ENCODE peak calls at places on chromosomes 6 and 20, in seven cellular contexts. E is dorsolateral prefrontal cortex, P is Panc1, Q is adrenal gland, D is GM23248, R is IMR-90, O is ovary. T is an unnamed sample. For H3K27me3, the result is how much of the 10 kb centered on the place peaks cover.

GRCh38 chr6:14957355-14958059 is 288.4 kb upstream of the JARID2 start:
- DNase-seq in P (no peak), O (no peak), E (no peak), D (no peak), R (no peak), Q (no peak), T (no peak)

GRCh38 chr20:12969071-12969669 is 39.6 kb upstream of the SPTLC3 start:
- DNase-seq in E (no peak), O (no peak), R (no peak), D (no peak), Q (no peak), P (no peak), T (no peak)

GRCh38 chr20:50594231-50594590 is 84.0 kb downstream of the PTPN1 start:
- DNase-seq in Q (no peak), R (no peak), O (no peak), P (no peak), D (no peak), E (no peak), T (no peak)

GRCh38 chr6:138577151-138577915 is 78.0 kb upstream of the NHSL1 start:
- DNase-seq in O (no peak), P (no peak), R (no peak), D (no peak), E (no peak), Q (no peak), T (no peak)

GRCh38 chr6:106055442-106055975 is 30.6 kb upstream of the PRDM1 start:
- DNase-seq in D (no peak), O (no peak), R (no peak), E (no peak), P (no peak), Q (no peak), T (no peak)

GRCh38 chr6:128239146-128239545 is 281.3 kb downstream of the PTPRK start:
- DNase-seq in D (no peak), R (no peak), Q (no peak), E (no peak), O (no peak), P (no peak), T (no peak)

GRCh38 chr20:49786671-49787370 is 25.8 kb upstream of the SLC9A8 start:
- DNase-seq in O (no peak), P (no peak), D (peak), R (peak), E (no peak), Q (no peak), T (no peak)

GRCh38 chr6:124131779-124132178 is 328.1 kb downstream of the NKAIN2 start:
- DNase-seq in E (no peak), D (no peak), P (no peak), O (no peak), R (no peak), Q (no peak), T (no peak)

GRCh38 chr20:20253744-20254330 is 114.1 kb upstream of the INSM1 start:
- DNase-seq in Q (no peak), P (no peak), D (no peak), R (no peak), E (no peak), O (no peak), T (no peak)

GRCh38 chr6:118263929-118264486 is 284.1 kb upstream of the PLN start:
- DNase-seq in R (peak), E (no peak), P (no peak), Q (peak), O (no peak), D (peak), T (no peak)

GRCh38 chr6:4957521-4958231 is 46.2 kb downstream of the RPP40 start:
- DNase-seq in O (no peak), R (no peak), P (no peak), E (no peak), D (peak), Q (no peak), T (no peak)

DNA sequence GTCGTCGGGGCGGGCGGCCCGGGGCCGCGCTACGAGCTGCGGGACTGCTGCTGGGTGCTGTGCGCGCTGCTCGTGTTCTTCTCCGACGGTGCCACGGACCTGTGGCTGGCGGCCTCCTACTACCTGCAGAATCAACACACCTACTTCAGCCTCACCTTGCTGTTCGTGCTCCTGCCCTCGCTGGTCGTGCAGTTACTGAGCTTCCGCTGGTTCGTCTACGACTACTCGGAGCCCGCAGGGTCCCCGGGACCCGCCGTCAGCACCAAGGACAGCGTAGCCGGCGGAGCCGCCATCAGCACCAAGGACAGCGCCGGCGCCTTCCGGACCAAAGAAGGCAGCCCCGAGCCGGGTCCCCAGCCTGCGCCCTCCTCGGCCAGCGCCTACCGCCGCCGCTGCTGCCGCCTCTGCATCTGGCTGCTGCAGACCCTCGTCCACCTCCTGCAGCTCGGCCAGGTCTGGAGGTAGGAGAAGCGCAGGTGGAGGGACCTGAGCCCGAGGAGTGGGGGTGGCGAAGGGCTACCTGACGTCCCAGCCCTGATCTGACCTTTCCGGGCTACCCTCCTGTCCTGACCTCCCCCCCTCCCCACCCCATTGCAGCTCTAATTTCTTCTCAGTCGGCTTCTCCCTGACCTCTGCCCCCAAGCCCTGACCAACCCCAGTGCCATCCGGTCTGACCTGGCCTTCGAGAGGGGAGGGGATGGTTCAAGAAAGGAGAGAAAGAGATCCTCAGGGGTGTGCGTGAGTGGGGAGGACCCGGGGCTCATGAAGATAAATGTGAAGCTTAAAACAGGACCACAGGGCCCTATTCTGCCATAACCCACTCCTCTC is 562 bp downstream of the XKR7 start:
- DNase-seq in P (no peak), R (peak), O (peak), D (peak), Q (peak), E (peak), T (peak)
- H3K4me3 ChIP-seq in P (peak), R (no peak), O (no peak), D (no peak), Q (peak), E (peak), T (no peak)

GRCh38 chr6:41492261-41492891 is 53.8 kb upstream of the FOXP4 start:
- DNase-seq in O (no peak), E (no peak), P (no peak), Q (no peak), D (no peak), R (no peak), T (no peak)
- H3K27me3 ChIP-seq in O (under half), E (under half), P (under half), Q (under half), D (under half), R (under half), T (under half)

GRCh38 chr6:77368660-77369313 is 94.5 kb downstream of the HTR1B start:
- DNase-seq in R (peak), Q (peak), E (no peak), O (peak), P (no peak), D (peak), T (peak)
- H3K4me3 ChIP-seq in R (peak), Q (peak), E (no peak), O (peak), P (peak), D (peak), T (peak)

GRCh38 chr6:101400341-101400740 is 6.8 kb downstream of the GRIK2 start:
- DNase-seq in E (no peak), O (no peak), R (no peak), P (no peak), D (no peak), Q (no peak), T (no peak)
- H3K27me3 ChIP-seq in E (under half), O (under half), R (under half), P (under half), D (under half), Q (under half), T (half or more)

GRCh38 chr6:33204165-33204414 is 365 bp upstream of the HSD17B8 start:
- DNase-seq in P (no peak), Q (no peak), O (no peak), E (no peak), R (no peak), D (no peak), T (no peak)
- H3K4me3 ChIP-seq in P (peak), Q (peak), O (peak), E (peak), R (no peak), D (peak), T (peak)

DNA sequence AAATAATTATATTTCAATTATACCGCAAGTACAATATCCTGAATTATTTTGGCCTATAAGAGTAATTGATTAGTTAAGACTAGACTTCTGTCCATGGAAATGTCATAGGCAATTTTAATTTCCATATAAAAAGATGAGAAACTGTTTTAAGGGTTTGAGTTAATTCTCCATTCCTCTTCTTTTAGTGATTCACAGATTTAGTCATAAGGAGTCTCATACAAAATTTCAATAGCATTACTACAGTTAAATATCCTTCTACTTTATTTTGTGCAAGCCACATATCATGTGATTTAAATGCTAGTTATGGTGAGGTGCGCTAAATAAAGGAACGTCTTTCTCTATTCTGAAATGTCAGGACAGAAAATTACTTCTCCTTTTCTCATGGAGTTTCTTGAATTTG is 49.9 kb upstream of the SUPT3H start:
- DNase-seq in D (peak), P (no peak), O (no peak), E (no peak), R (no peak), Q (no peak), T (no peak)
- H3K27me3 ChIP-seq in D (under half), P (under half), O (under half), E (under half), R (under half), Q (under half), T (under half)

T was measured in heart right ventricle.